ENCODE peak calls at places on chromosomes 13 and 19, in seven cellular contexts. W is H9, X is neuronal stem cell, L is H1, Q is mesenchymal stem cell, F is IMR-90, Y is trophoblast cell. U is an unnamed sample.

GRCh38 chr13:38872693-38873092 is 117.9 kb downstream of the STOML3 start:
- DNase-seq in W (peak; percentile 67), X (peak; percentile 54), L (peak; percentile 77), Q (peak; percentile 35), F (peak; percentile 5), Y (peak; percentile 56), U (peak; percentile 81)

GRCh38 chr19:35363001-35363590 is 4.8 kb downstream of the FFAR3 start:
- DNase-seq in W (peak; percentile 4), X (no peak), L (no peak), Q (no peak), F (no peak), Y (no peak), U (no peak)

GRCh38 chr13:93173656-93174055 is 53.0 kb upstream of the GPC6 start:
- DNase-seq in W (no peak), X (no peak), L (no peak), Q (no peak), F (peak; percentile 4), Y (no peak), U (no peak)

GRCh38 chr19:54100560-54100959 is at the start of gene OSCAR:
- DNase-seq in W (no peak), X (no peak), L (no peak), Q (peak; percentile 4), F (no peak), Y (peak; percentile 25), U (no peak)

GRCh38 chr19:39554701-39555311 is 14.8 kb upstream of the EID2 start:
- DNase-seq in W (no peak), X (no peak), L (no peak), Q (no peak), F (no peak), Y (no peak), U (no peak)

GRCh38 chr19:5627395-5627904 is 4.6 kb downstream of the SAFB start:
- DNase-seq in W (peak; percentile 31), X (no peak), L (no peak), Q (peak; percentile 47), F (peak; percentile 72), Y (peak; percentile 42), U (peak; percentile 47)

GRCh38 chr13:98279473-98280175 is 102.6 kb upstream of the RNF113B start:
- DNase-seq in W (peak; percentile 65), X (no peak), L (no peak), Q (no peak), F (no peak), Y (no peak), U (no peak)

GRCh38 chr13:25330541-25330940 is 29.1 kb downstream of the NUP58 start:
- DNase-seq in W (no peak), X (no peak), L (no peak), Q (peak; percentile 39), F (peak; percentile 28), Y (peak; percentile 60), U (no peak)

GRCh38 chr13:113490496-113491417 is at the start of gene DCUN1D2:
- DNase-seq in W (peak; percentile 89), X (peak; percentile 89), L (peak; percentile 94), Q (peak; percentile 94), F (peak; percentile 96), Y (peak; percentile 96), U (peak; percentile 95)

GRCh38 chr13:72463561-72463960 is 263.9 kb downstream of the MZT1 start:
- DNase-seq in W (no peak), X (no peak), L (no peak), Q (peak; percentile 66), F (no peak), Y (no peak), U (no peak)

GRCh38 chr13:82713681-82714405 is 1168.4 kb downstream of the SLITRK1 start:
- DNase-seq in W (no peak), X (no peak), L (no peak), Q (no peak), F (peak; percentile 41), Y (no peak), U (no peak)

GRCh38 chr13:26678330-26678729 is 82.3 kb downstream of the GPR12 start:
- DNase-seq in W (no peak), X (no peak), L (no peak), Q (no peak), F (no peak), Y (no peak), U (no peak)

GRCh38 chr19:20259615-20260014 is 92.6 kb downstream of the ZNF486 start:
- DNase-seq in W (peak; percentile 68), X (no peak), L (peak; percentile 46), Q (no peak), F (no peak), Y (no peak), U (peak; percentile 32)
- H2AK5ac ChIP-seq in W (no peak overlapping the region), X (no peak overlapping the region), L (no peak overlapping the region), Q (no peak overlapping the region), F (no peak overlapping the region), Y (no peak overlapping the region), U (no peak overlapping the region)

GRCh38 chr13:31209819-31210209 is 10.0 kb downstream of the B3GLCT start:
- DNase-seq in W (no peak), X (no peak), L (no peak), Q (no peak), F (no peak), Y (no peak), U (no peak)
- H2AK5ac ChIP-seq in W (no peak overlapping the region), X (no peak overlapping the region), L (no peak overlapping the region), Q (no peak overlapping the region), F (no peak overlapping the region), Y (no peak overlapping the region), U (no peak overlapping the region)

GRCh38 chr19:38223119-38223523 is 901 bp downstream of the DPF1 start:
- DNase-seq in W (no peak), X (no peak), L (no peak), Q (peak; percentile 8), F (no peak), Y (no peak), U (no peak)

GRCh38 chr19:38219221-38219620 is 4.8 kb downstream of the DPF1 start:
- DNase-seq in W (no peak), X (no peak), L (no peak), Q (no peak), F (no peak), Y (peak; percentile 57), U (no peak)

GRCh38 chr19:38223617-38224013 is 407 bp downstream of the DPF1 start:
- DNase-seq in W (no peak), X (no peak), L (no peak), Q (peak; percentile 4), F (no peak), Y (no peak), U (no peak)

GRCh38 chr19:38221919-38222828 is 1.8 kb downstream of the DPF1 start:
- DNase-seq in W (peak; percentile 65), X (no peak), L (no peak), Q (no peak), F (no peak), Y (no peak), U (no peak)

DNA sequence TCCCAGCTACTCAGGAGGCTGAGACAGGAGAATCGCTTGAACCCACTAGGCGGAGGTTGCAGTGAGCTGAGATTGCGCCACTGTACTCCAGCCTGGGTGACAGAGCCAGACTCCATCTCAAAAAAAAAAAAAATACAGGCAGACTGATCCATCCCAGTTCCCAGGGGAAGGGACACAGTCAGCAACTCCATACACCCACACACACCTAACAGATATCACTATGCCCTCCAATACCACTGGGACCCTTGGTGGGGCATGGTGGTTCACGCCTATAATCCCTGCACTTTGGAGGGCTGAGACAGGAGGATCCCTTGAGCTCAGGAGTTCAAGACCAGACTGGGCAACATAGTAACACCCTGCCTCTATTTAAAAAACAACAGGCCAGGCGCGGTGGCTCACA is 2.6 kb downstream of the DPF1 start:
- DNase-seq in W (no peak), X (no peak), L (no peak), Q (no peak), F (no peak), Y (no peak), U (no peak)
- H2AK5ac ChIP-seq in W (no peak overlapping the region), X (no peak overlapping the region), L (no peak overlapping the region), Q (no peak overlapping the region), F (no peak overlapping the region), Y (no peak overlapping the region), U (no peak overlapping the region)

GRCh38 chr19:474126-475078 is 13.6 kb upstream of the SHC2 start:
- DNase-seq in W (no peak), X (no peak), L (no peak), Q (no peak), F (no peak), Y (no peak), U (no peak)
- H2AK5ac ChIP-seq in W (no peak overlapping the region), X (peak overlapping the region; percentile 75), L (no peak overlapping the region), Q (no peak overlapping the region), F (no peak overlapping the region), Y (no peak overlapping the region), U (no peak overlapping the region)

GRCh38 chr19:2320939-2321338 is 7.4 kb downstream of the LSM7 start:
- DNase-seq in W (no peak), X (no peak), L (no peak), Q (no peak), F (no peak), Y (no peak), U (no peak)
- H2AK5ac ChIP-seq in W (no peak overlapping the region), X (no peak overlapping the region), L (no peak overlapping the region), Q (no peak overlapping the region), F (no peak overlapping the region), Y (no peak overlapping the region), U (no peak overlapping the region)

DNA sequence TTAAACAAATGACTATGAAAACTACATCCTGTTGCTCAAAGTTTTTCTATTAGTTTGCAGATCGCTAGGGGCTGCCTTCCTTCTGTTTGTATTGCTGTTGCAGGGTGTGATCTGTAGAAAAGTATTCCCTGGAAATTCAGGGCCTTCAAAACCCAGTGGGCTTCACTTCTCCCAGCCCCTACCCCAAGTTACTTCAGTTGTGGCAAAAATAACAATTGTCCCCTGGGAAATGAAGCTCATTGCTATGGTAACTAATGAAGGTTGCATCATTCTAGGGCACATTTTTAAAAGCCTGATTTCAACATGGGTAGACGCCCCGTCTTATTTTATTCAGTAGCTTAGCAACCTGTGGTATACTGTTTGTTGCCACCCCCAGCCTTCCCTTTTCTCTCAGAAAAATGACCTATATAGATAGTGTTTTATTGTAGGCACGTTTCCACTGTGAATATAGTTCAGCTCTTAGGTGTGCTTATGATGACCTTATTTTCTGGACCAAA is 60.9 kb downstream of the WDFY2 start:
- DNase-seq in W (no peak), X (no peak), L (no peak), Q (peak; percentile 96), F (peak; percentile 57), Y (peak; percentile 73), U (peak; percentile 84)
- H2AK5ac ChIP-seq in W (no peak overlapping the region), X (no peak overlapping the region), L (no peak overlapping the region), Q (no peak overlapping the region), F (peak overlapping the region; percentile 94), Y (no peak overlapping the region), U (no peak overlapping the region)

GRCh38 chr19:17614476-17614875 is 59.0 kb downstream of the COLGALT1 start:
- DNase-seq in W (no peak), X (no peak), L (no peak), Q (no peak), F (no peak), Y (no peak), U (no peak)
- H2AK5ac ChIP-seq in W (no peak overlapping the region), X (peak overlapping the region; percentile 75), L (no peak overlapping the region), Q (no peak overlapping the region), F (no peak overlapping the region), Y (no peak overlapping the region), U (no peak overlapping the region)